ENCODE peak calls at places on chromosome X, in five cellular contexts. One of them, this sample, is unnamed.
A peak's percentile ranks its signal among the peaks of the same experiment; 100 is the strongest.

GRCh38 chrX:18377802-18378201 is 23.3 kb upstream of the SCML2 start:
- DNase-seq in tibial artery: no peak
- DNase-seq in left ventricle myocardium inferior: no peak
- DNase-seq in effector memory CD4-positive, alpha-beta T cell: no peak
- DNase-seq in CD8-positive, alpha-beta memory T cell: no peak
- DNase-seq in this sample: peak; percentile 48

GRCh38 chrX:84453351-84454246 is 48.7 kb downstream of the HDX start:
- DNase-seq in tibial artery: no peak
- DNase-seq in left ventricle myocardium inferior: peak; percentile 10
- DNase-seq in effector memory CD4-positive, alpha-beta T cell: no peak
- DNase-seq in CD8-positive, alpha-beta memory T cell: no peak
- DNase-seq in this sample: no peak

GRCh38 chrX:107827137-107827831 is 1.6 kb downstream of the MID2 start:
- DNase-seq in tibial artery: no peak
- DNase-seq in left ventricle myocardium inferior: no peak
- DNase-seq in effector memory CD4-positive, alpha-beta T cell: no peak
- DNase-seq in CD8-positive, alpha-beta memory T cell: no peak
- DNase-seq in this sample: no peak

GRCh38 chrX:22135994-22136684 is 104.0 kb downstream of the PHEX start:
- DNase-seq in tibial artery: no peak
- DNase-seq in left ventricle myocardium inferior: no peak
- DNase-seq in effector memory CD4-positive, alpha-beta T cell: no peak
- DNase-seq in CD8-positive, alpha-beta memory T cell: no peak
- DNase-seq in this sample: peak; percentile 66

GRCh38 chrX:38804481-38805293 is 3.4 kb downstream of the MID1IP1 start:
- DNase-seq in tibial artery: peak; percentile 19
- DNase-seq in left ventricle myocardium inferior: peak; percentile 33
- DNase-seq in effector memory CD4-positive, alpha-beta T cell: no peak
- DNase-seq in CD8-positive, alpha-beta memory T cell: no peak
- DNase-seq in this sample: peak; percentile 28

GRCh38 chrX:87744391-87744790 is 226.8 kb downstream of the KLHL4 start:
- DNase-seq in tibial artery: no peak
- DNase-seq in left ventricle myocardium inferior: no peak
- DNase-seq in effector memory CD4-positive, alpha-beta T cell: no peak
- DNase-seq in CD8-positive, alpha-beta memory T cell: no peak
- DNase-seq in this sample: no peak

GRCh38 chrX:105219454-105220401 is 766 bp downstream of the TEX13A start:
- DNase-seq in tibial artery: no peak
- DNase-seq in left ventricle myocardium inferior: no peak
- DNase-seq in effector memory CD4-positive, alpha-beta T cell: no peak
- DNase-seq in CD8-positive, alpha-beta memory T cell: no peak
- DNase-seq in this sample: no peak

GRCh38 chrX:71225661-71226060 is 2.6 kb downstream of the GJB1 start:
- DNase-seq in tibial artery: no peak
- DNase-seq in left ventricle myocardium inferior: no peak
- DNase-seq in effector memory CD4-positive, alpha-beta T cell: no peak
- DNase-seq in CD8-positive, alpha-beta memory T cell: no peak
- DNase-seq in this sample: no peak

GRCh38 chrX:113522814-113523213 is 682.2 kb upstream of the AMOT start:
- DNase-seq in tibial artery: no peak
- DNase-seq in left ventricle myocardium inferior: no peak
- DNase-seq in effector memory CD4-positive, alpha-beta T cell: no peak
- DNase-seq in CD8-positive, alpha-beta memory T cell: no peak
- DNase-seq in this sample: peak; percentile 10

GRCh38 chrX:107672955-107673378 is 44.7 kb downstream of the PRPS1 start:
- DNase-seq in tibial artery: peak; percentile 77
- DNase-seq in left ventricle myocardium inferior: peak; percentile 67
- DNase-seq in effector memory CD4-positive, alpha-beta T cell: peak; percentile 73
- DNase-seq in CD8-positive, alpha-beta memory T cell: peak; percentile 61
- DNase-seq in this sample: peak; percentile 75

GRCh38 chrX:15848576-15848975 is 6.0 kb downstream of the AP1S2 start:
- DNase-seq in tibial artery: no peak
- DNase-seq in left ventricle myocardium inferior: no peak
- DNase-seq in effector memory CD4-positive, alpha-beta T cell: no peak
- DNase-seq in CD8-positive, alpha-beta memory T cell: no peak
- DNase-seq in this sample: no peak

GRCh38 chrX:16511776-16512400 is 138.1 kb upstream of the S100G start:
- DNase-seq in tibial artery: no peak
- DNase-seq in left ventricle myocardium inferior: no peak
- DNase-seq in effector memory CD4-positive, alpha-beta T cell: no peak
- DNase-seq in CD8-positive, alpha-beta memory T cell: no peak
- DNase-seq in this sample: no peak

GRCh38 chrX:120426599-120426998 is 42.5 kb downstream of the LAMP2 start:
- DNase-seq in tibial artery: no peak
- DNase-seq in left ventricle myocardium inferior: no peak
- DNase-seq in effector memory CD4-positive, alpha-beta T cell: no peak
- DNase-seq in CD8-positive, alpha-beta memory T cell: no peak
- DNase-seq in this sample: no peak
- H3K4me1 ChIP-seq in tibial artery: no peaks in the 10 kb centered on the region
- H3K4me1 ChIP-seq in left ventricle myocardium inferior: peaks cover 8% of the 10 kb centered on the region
- H3K4me1 ChIP-seq in effector memory CD4-positive, alpha-beta T cell: no peaks in the 10 kb centered on the region
- H3K4me1 ChIP-seq in CD8-positive, alpha-beta memory T cell: no peaks in the 10 kb centered on the region
- H3K4me1 ChIP-seq in this sample: no peaks in the 10 kb centered on the region

GRCh38 chrX:131058136-131058868 is at the start of gene ARHGAP36:
- DNase-seq in tibial artery: no peak
- DNase-seq in left ventricle myocardium inferior: no peak
- DNase-seq in effector memory CD4-positive, alpha-beta T cell: no peak
- DNase-seq in CD8-positive, alpha-beta memory T cell: no peak
- DNase-seq in this sample: no peak
- H3K4me3 ChIP-seq in tibial artery: no peak within 1 kb of the TSS
- H3K4me3 ChIP-seq in left ventricle myocardium inferior: peak within 1 kb of the TSS; percentile 41
- H3K4me3 ChIP-seq in effector memory CD4-positive, alpha-beta T cell: no peak within 1 kb of the TSS
- H3K4me3 ChIP-seq in CD8-positive, alpha-beta memory T cell: no peak within 1 kb of the TSS
- H3K4me3 ChIP-seq in this sample: no peak within 1 kb of the TSS

GRCh38 chrX:136205882-136206281 is 45.3 kb downstream of the MAP7D3 start:
- DNase-seq in tibial artery: no peak
- DNase-seq in left ventricle myocardium inferior: no peak
- DNase-seq in effector memory CD4-positive, alpha-beta T cell: no peak
- DNase-seq in CD8-positive, alpha-beta memory T cell: no peak
- DNase-seq in this sample: no peak

GRCh38 chrX:136201601-136202000 is 49.6 kb downstream of the MAP7D3 start:
- DNase-seq in tibial artery: no peak
- DNase-seq in left ventricle myocardium inferior: no peak
- DNase-seq in effector memory CD4-positive, alpha-beta T cell: no peak
- DNase-seq in CD8-positive, alpha-beta memory T cell: no peak
- DNase-seq in this sample: no peak

GRCh38 chrX:136202889-136203288 is 48.3 kb downstream of the MAP7D3 start:
- DNase-seq in tibial artery: no peak
- DNase-seq in left ventricle myocardium inferior: no peak
- DNase-seq in effector memory CD4-positive, alpha-beta T cell: no peak
- DNase-seq in CD8-positive, alpha-beta memory T cell: no peak
- DNase-seq in this sample: no peak

GRCh38 chrX:136204571-136204970 is 46.6 kb downstream of the MAP7D3 start:
- DNase-seq in tibial artery: no peak
- DNase-seq in left ventricle myocardium inferior: no peak
- DNase-seq in effector memory CD4-positive, alpha-beta T cell: no peak
- DNase-seq in CD8-positive, alpha-beta memory T cell: no peak
- DNase-seq in this sample: no peak

DNA sequence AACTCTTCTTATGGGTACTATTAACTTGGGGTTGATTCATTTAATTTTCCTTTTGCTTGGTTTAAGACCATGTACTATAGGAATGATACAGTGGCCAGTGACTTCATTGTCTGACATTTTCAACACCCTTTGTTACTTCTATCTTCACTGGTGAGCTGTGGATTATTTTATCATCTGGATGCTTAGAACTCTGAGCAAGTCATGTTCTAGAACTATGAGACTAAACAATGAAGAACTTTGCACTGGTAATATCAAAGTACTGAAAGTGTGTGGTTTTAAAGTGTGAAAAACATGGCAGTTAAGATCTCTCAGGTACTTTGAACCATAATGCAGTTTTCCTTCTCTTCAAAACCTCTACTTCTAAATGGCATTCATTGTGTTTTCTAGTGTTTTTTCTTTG is 47.8 kb downstream of the MAP7D3 start:
- DNase-seq in tibial artery: no peak
- DNase-seq in left ventricle myocardium inferior: no peak
- DNase-seq in effector memory CD4-positive, alpha-beta T cell: no peak
- DNase-seq in CD8-positive, alpha-beta memory T cell: no peak
- DNase-seq in this sample: no peak
- H3K27ac ChIP-seq in tibial artery: peak overlapping the region; percentile 78
- H3K27ac ChIP-seq in left ventricle myocardium inferior: peak overlapping the region; percentile 87
- H3K27ac ChIP-seq in effector memory CD4-positive, alpha-beta T cell: no peak overlapping the region
- H3K27ac ChIP-seq in CD8-positive, alpha-beta memory T cell: no peak overlapping the region
- H3K27ac ChIP-seq in this sample: no peak overlapping the region

GRCh38 chrX:13691845-13692334 is 3.0 kb downstream of the RAB9A start:
- DNase-seq in tibial artery: no peak
- DNase-seq in left ventricle myocardium inferior: no peak
- DNase-seq in effector memory CD4-positive, alpha-beta T cell: no peak
- DNase-seq in CD8-positive, alpha-beta memory T cell: no peak
- DNase-seq in this sample: peak; percentile 26

GRCh38 chrX:13692771-13693231 is 3.9 kb downstream of the RAB9A start:
- DNase-seq in tibial artery: no peak
- DNase-seq in left ventricle myocardium inferior: no peak
- DNase-seq in effector memory CD4-positive, alpha-beta T cell: no peak
- DNase-seq in CD8-positive, alpha-beta memory T cell: no peak
- DNase-seq in this sample: no peak

GRCh38 chrX:13694983-13695382 is 6.1 kb downstream of the RAB9A start:
- DNase-seq in tibial artery: no peak
- DNase-seq in left ventricle myocardium inferior: no peak
- DNase-seq in effector memory CD4-positive, alpha-beta T cell: no peak
- DNase-seq in CD8-positive, alpha-beta memory T cell: no peak
- DNase-seq in this sample: no peak

GRCh38 chrX:13694359-13694758 is 5.4 kb downstream of the RAB9A start:
- DNase-seq in tibial artery: no peak
- DNase-seq in left ventricle myocardium inferior: no peak
- DNase-seq in effector memory CD4-positive, alpha-beta T cell: no peak
- DNase-seq in CD8-positive, alpha-beta memory T cell: no peak
- DNase-seq in this sample: no peak

GRCh38 chrX:13693341-13693871 is 4.5 kb downstream of the RAB9A start:
- DNase-seq in tibial artery: no peak
- DNase-seq in left ventricle myocardium inferior: no peak
- DNase-seq in effector memory CD4-positive, alpha-beta T cell: no peak
- DNase-seq in CD8-positive, alpha-beta memory T cell: no peak
- DNase-seq in this sample: peak; percentile 35
- H3K4me1 ChIP-seq in tibial artery: no peaks in the 10 kb centered on the region
- H3K4me1 ChIP-seq in left ventricle myocardium inferior: peaks cover 69% of the 10 kb centered on the region
- H3K4me1 ChIP-seq in effector memory CD4-positive, alpha-beta T cell: peaks cover 5% of the 10 kb centered on the region
- H3K4me1 ChIP-seq in CD8-positive, alpha-beta memory T cell: peaks cover 67% of the 10 kb centered on the region
- H3K4me1 ChIP-seq in this sample: peaks cover 51% of the 10 kb centered on the region

GRCh38 chrX:66638591-66639500 is at the start of gene EDA2R:
- DNase-seq in tibial artery: no peak
- DNase-seq in left ventricle myocardium inferior: no peak
- DNase-seq in effector memory CD4-positive, alpha-beta T cell: peak; percentile 0
- DNase-seq in CD8-positive, alpha-beta memory T cell: no peak
- DNase-seq in this sample: peak; percentile 33
- H3K4me3 ChIP-seq in tibial artery: peak within 1 kb of the TSS; percentile 54
- H3K4me3 ChIP-seq in left ventricle myocardium inferior: peak within 1 kb of the TSS; percentile 63
- H3K4me3 ChIP-seq in effector memory CD4-positive, alpha-beta T cell: peak within 1 kb of the TSS; percentile 29
- H3K4me3 ChIP-seq in CD8-positive, alpha-beta memory T cell: no peak within 1 kb of the TSS
- H3K4me3 ChIP-seq in this sample: no peak within 1 kb of the TSS

GRCh38 chrX:23811135-23811781 is 28.3 kb downstream of the SAT1 start:
- DNase-seq in tibial artery: peak; percentile 40
- DNase-seq in left ventricle myocardium inferior: no peak
- DNase-seq in effector memory CD4-positive, alpha-beta T cell: no peak
- DNase-seq in CD8-positive, alpha-beta memory T cell: no peak
- DNase-seq in this sample: no peak

GRCh38 chrX:23816179-23816578 is 33.2 kb downstream of the SAT1 start:
- DNase-seq in tibial artery: no peak
- DNase-seq in left ventricle myocardium inferior: no peak
- DNase-seq in effector memory CD4-positive, alpha-beta T cell: no peak
- DNase-seq in CD8-positive, alpha-beta memory T cell: no peak
- DNase-seq in this sample: no peak

GRCh38 chrX:23810279-23810678 is 27.3 kb downstream of the SAT1 start:
- DNase-seq in tibial artery: no peak
- DNase-seq in left ventricle myocardium inferior: no peak
- DNase-seq in effector memory CD4-positive, alpha-beta T cell: no peak
- DNase-seq in CD8-positive, alpha-beta memory T cell: no peak
- DNase-seq in this sample: no peak

GRCh38 chrX:23815376-23815775 is 32.4 kb downstream of the SAT1 start:
- DNase-seq in tibial artery: no peak
- DNase-seq in left ventricle myocardium inferior: no peak
- DNase-seq in effector memory CD4-positive, alpha-beta T cell: no peak
- DNase-seq in CD8-positive, alpha-beta memory T cell: no peak
- DNase-seq in this sample: no peak

DNA sequence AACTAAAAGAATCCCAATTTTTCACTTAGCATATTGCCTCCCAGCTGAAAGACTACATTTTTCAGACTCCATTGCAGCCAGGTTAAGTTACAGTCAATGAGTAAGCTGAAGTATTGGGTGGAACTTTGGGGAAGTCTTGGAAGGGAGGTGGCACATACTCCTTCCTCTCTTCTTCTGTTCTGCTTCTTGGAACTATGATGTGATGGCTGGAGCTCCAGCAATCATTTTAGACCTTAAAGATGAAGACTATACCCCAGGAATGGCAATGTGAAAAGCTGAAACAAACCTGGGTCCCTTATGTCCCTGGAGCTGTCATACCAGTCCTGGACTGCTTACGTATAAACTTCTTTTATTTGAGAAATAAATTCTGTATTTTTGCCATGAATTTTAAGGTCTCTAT is 30.8 kb downstream of the SAT1 start:
- DNase-seq in tibial artery: no peak
- DNase-seq in left ventricle myocardium inferior: no peak
- DNase-seq in effector memory CD4-positive, alpha-beta T cell: no peak
- DNase-seq in CD8-positive, alpha-beta memory T cell: no peak
- DNase-seq in this sample: no peak
- H3K27ac ChIP-seq in tibial artery: no peak overlapping the region
- H3K27ac ChIP-seq in left ventricle myocardium inferior: no peak overlapping the region
- H3K27ac ChIP-seq in effector memory CD4-positive, alpha-beta T cell: no peak overlapping the region
- H3K27ac ChIP-seq in CD8-positive, alpha-beta memory T cell: no peak overlapping the region
- H3K27ac ChIP-seq in this sample: no peak overlapping the region

DNA sequence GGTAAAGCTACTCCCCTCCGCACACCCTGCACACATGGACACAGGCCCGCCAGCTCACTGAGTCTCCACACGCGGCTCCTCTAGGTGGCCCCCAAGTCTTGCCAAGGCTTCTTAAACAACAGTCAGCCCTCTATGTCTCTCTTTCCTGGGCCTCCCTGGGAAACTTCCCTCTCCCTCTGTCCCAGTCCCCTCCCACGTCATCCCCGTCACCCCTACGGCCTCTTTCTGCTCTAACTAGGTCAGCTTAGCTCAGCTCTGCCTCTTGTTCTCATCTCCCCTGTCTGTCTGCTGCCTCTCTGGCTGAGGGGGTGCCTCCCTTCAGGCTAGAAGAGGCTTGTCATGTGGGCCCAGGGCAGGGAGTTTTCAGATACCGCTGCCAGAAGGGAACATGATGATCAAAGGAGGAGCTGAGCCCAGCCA is 38.8 kb downstream of the SEPTIN6 start:
- DNase-seq in tibial artery: no peak
- DNase-seq in left ventricle myocardium inferior: peak; percentile 56
- DNase-seq in effector memory CD4-positive, alpha-beta T cell: peak; percentile 55
- DNase-seq in CD8-positive, alpha-beta memory T cell: no peak
- DNase-seq in this sample: peak; percentile 14
- H3K4me1 ChIP-seq in tibial artery: no peaks in the 10 kb centered on the region
- H3K4me1 ChIP-seq in left ventricle myocardium inferior: no peaks in the 10 kb centered on the region
- H3K4me1 ChIP-seq in effector memory CD4-positive, alpha-beta T cell: peaks cover 13% of the 10 kb centered on the region
- H3K4me1 ChIP-seq in CD8-positive, alpha-beta memory T cell: peaks cover 7% of the 10 kb centered on the region
- H3K4me1 ChIP-seq in this sample: peaks cover 12% of the 10 kb centered on the region

GRCh38 chrX:12210921-12211320 is 72.6 kb downstream of the FRMPD4 start:
- DNase-seq in tibial artery: no peak
- DNase-seq in left ventricle myocardium inferior: no peak
- DNase-seq in effector memory CD4-positive, alpha-beta T cell: no peak
- DNase-seq in CD8-positive, alpha-beta memory T cell: no peak
- DNase-seq in this sample: no peak
- H3K4me3 ChIP-seq in tibial artery: no peak overlapping the region
- H3K4me3 ChIP-seq in left ventricle myocardium inferior: no peak overlapping the region
- H3K4me3 ChIP-seq in effector memory CD4-positive, alpha-beta T cell: no peak overlapping the region
- H3K4me3 ChIP-seq in CD8-positive, alpha-beta memory T cell: no peak overlapping the region
- H3K4me3 ChIP-seq in this sample: no peak overlapping the region